ENCODE peak calls at places on chromosomes 12 and 14, in six cellular contexts. A is HS-27A, J is G401, Q is IMR-90, N is fibroblast of the aortic adventitia, F is WERI-Rb-1. V is an unnamed sample.

GRCh38 chr14:67562776-67563150 is 29.7 kb downstream of the PLEKHH1 start:
- DNase-seq in A (no peak), F (no peak), N (no peak), J (no peak), Q (no peak), V (no peak)

GRCh38 chr14:61872452-61872851 is 110.2 kb downstream of the SNAPC1 start:
- DNase-seq in F (no peak), A (no peak), J (no peak), N (no peak), Q (no peak), V (no peak)

GRCh38 chr14:47240755-47241437 is 434.5 kb downstream of the MDGA2 start:
- DNase-seq in N (no peak), A (no peak), Q (no peak), F (no peak), J (no peak), V (no peak)

GRCh38 chr14:58395815-58396626 is at the start of gene TOMM20L:
- DNase-seq in N (peak), J (peak), Q (peak), F (peak), A (peak), V (no peak)

GRCh38 chr12:114662512-114663177 is 21.3 kb downstream of the TBX3 start:
- DNase-seq in A (no peak), J (peak), N (peak), Q (peak), F (peak), V (peak)

GRCh38 chr12:68020699-68021098 is 31.5 kb downstream of the IFNG-AS1 start:
- DNase-seq in F (no peak), Q (no peak), A (no peak), J (no peak), N (no peak), V (no peak)

GRCh38 chr14:58768977-58769376 is 131.2 kb downstream of the DACT1 start:
- DNase-seq in F (no peak), A (no peak), Q (no peak), N (no peak), J (no peak), V (no peak)

GRCh38 chr14:53011053-53011462 is 60.2 kb upstream of the FERMT2 start:
- DNase-seq in N (peak), A (peak), F (no peak), J (no peak), Q (peak), V (no peak)

GRCh38 chr14:103883263-103883523 is 35.8 kb upstream of the PPP1R13B start:
- DNase-seq in J (no peak), A (no peak), N (no peak), Q (no peak), F (no peak), V (no peak)

GRCh38 chr12:58745348-58746125 is 174.8 kb downstream of the LRIG3 start:
- DNase-seq in J (no peak), F (no peak), N (peak), Q (peak), A (no peak), V (no peak)

GRCh38 chr12:34395056-34396005 is 373.0 kb downstream of the ALG10 start:
- DNase-seq in A (no peak), J (no peak), N (no peak), F (no peak), Q (no peak), V (no peak)

GRCh38 chr12:107402041-107403022 is 283.3 kb upstream of the PWP1 start:
- DNase-seq in F (peak), Q (peak), N (peak), A (no peak), J (peak), V (peak)

GRCh38 chr14:23097786-23098185 is 2.5 kb downstream of the C14orf119 start:
- DNase-seq in J (no peak), Q (no peak), F (no peak), N (no peak), A (no peak), V (no peak)